ENCODE peak calls at places on chromosomes 12 and 14, in seven cellular contexts. One of them, this sample, is unnamed.

GRCh38 chr14:94572637-94573303 is 8.5 kb upstream of the SERPINA5 start:
- DNase-seq in hepatocyte: no peak
- DNase-seq in HCT116: no peak
- DNase-seq in DND-41: no peak
- DNase-seq in H9: no peak
- DNase-seq in GM23338: no peak
- DNase-seq in astrocyte: no peak
- DNase-seq in this sample: no peak

GRCh38 chr12:14952295-14952995 is 9.0 kb downstream of the ARHGDIB start:
- DNase-seq in hepatocyte: peak
- DNase-seq in GM23338: no peak
- DNase-seq in H9: no peak
- DNase-seq in HCT116: peak
- DNase-seq in astrocyte: peak
- DNase-seq in DND-41: peak
- DNase-seq in this sample: peak

GRCh38 chr14:99727096-99727870 is 43.2 kb downstream of the CYP46A1 start:
- DNase-seq in DND-41: no peak
- DNase-seq in astrocyte: no peak
- DNase-seq in HCT116: no peak
- DNase-seq in hepatocyte: no peak
- DNase-seq in H9: peak
- DNase-seq in GM23338: no peak
- DNase-seq in this sample: no peak

GRCh38 chr12:127809236-127809635 is 457.7 kb upstream of the TMEM132C start:
- DNase-seq in DND-41: no peak
- DNase-seq in H9: no peak
- DNase-seq in GM23338: no peak
- DNase-seq in hepatocyte: peak
- DNase-seq in astrocyte: peak
- DNase-seq in HCT116: no peak
- DNase-seq in this sample: no peak

GRCh38 chr12:107610030-107610859 is 75.4 kb upstream of the PWP1 start:
- DNase-seq in hepatocyte: peak
- DNase-seq in astrocyte: peak
- DNase-seq in H9: peak
- DNase-seq in GM23338: peak
- DNase-seq in HCT116: no peak
- DNase-seq in DND-41: peak
- DNase-seq in this sample: peak

GRCh38 chr14:65599375-65599774 is 186.8 kb downstream of the FUT8 start:
- DNase-seq in hepatocyte: no peak
- DNase-seq in HCT116: no peak
- DNase-seq in GM23338: no peak
- DNase-seq in H9: no peak
- DNase-seq in DND-41: no peak
- DNase-seq in astrocyte: peak
- DNase-seq in this sample: peak

GRCh38 chr14:55097894-55098560 is 31.0 kb upstream of the LGALS3 start:
- DNase-seq in DND-41: no peak
- DNase-seq in HCT116: no peak
- DNase-seq in hepatocyte: no peak
- DNase-seq in H9: no peak
- DNase-seq in GM23338: no peak
- DNase-seq in astrocyte: no peak
- DNase-seq in this sample: no peak

GRCh38 chr14:87457727-87458126 is 535.3 kb downstream of the GALC start:
- DNase-seq in astrocyte: no peak
- DNase-seq in DND-41: no peak
- DNase-seq in H9: no peak
- DNase-seq in HCT116: no peak
- DNase-seq in hepatocyte: no peak
- DNase-seq in GM23338: no peak
- DNase-seq in this sample: no peak

GRCh38 chr14:105856676-105857222 is 330.4 kb downstream of the TMEM121 start:
- DNase-seq in DND-41: no peak
- DNase-seq in astrocyte: no peak
- DNase-seq in H9: no peak
- DNase-seq in HCT116: no peak
- DNase-seq in hepatocyte: no peak
- DNase-seq in GM23338: no peak
- DNase-seq in this sample: no peak

GRCh38 chr12:6195665-6196535 is 4.3 kb upstream of the CD9 start:
- DNase-seq in HCT116: peak
- DNase-seq in astrocyte: peak
- DNase-seq in GM23338: peak
- DNase-seq in H9: peak
- DNase-seq in hepatocyte: peak
- DNase-seq in DND-41: peak
- DNase-seq in this sample: peak

GRCh38 chr12:82187595-82187994 is 170.6 kb downstream of the CCDC59 start:
- DNase-seq in DND-41: no peak
- DNase-seq in HCT116: no peak
- DNase-seq in GM23338: no peak
- DNase-seq in astrocyte: no peak
- DNase-seq in hepatocyte: no peak
- DNase-seq in H9: no peak
- DNase-seq in this sample: no peak

GRCh38 chr14:59197695-59198262 is 9.3 kb downstream of the DAAM1 start:
- DNase-seq in GM23338: no peak
- DNase-seq in HCT116: no peak
- DNase-seq in H9: no peak
- DNase-seq in hepatocyte: no peak
- DNase-seq in astrocyte: no peak
- DNase-seq in DND-41: no peak
- DNase-seq in this sample: peak

GRCh38 chr12:23186950-23187349 is 562.0 kb downstream of the ETNK1 start:
- DNase-seq in DND-41: no peak
- DNase-seq in HCT116: no peak
- DNase-seq in H9: no peak
- DNase-seq in astrocyte: no peak
- DNase-seq in hepatocyte: no peak
- DNase-seq in GM23338: no peak
- DNase-seq in this sample: no peak

GRCh38 chr12:54980341-54980740 is 4.2 kb downstream of the TESPA1 start:
- DNase-seq in HCT116: no peak
- DNase-seq in hepatocyte: no peak
- DNase-seq in astrocyte: no peak
- DNase-seq in GM23338: no peak
- DNase-seq in DND-41: peak
- DNase-seq in H9: no peak
- DNase-seq in this sample: no peak

GRCh38 chr12:112370156-112370555 is 12.1 kb downstream of the HECTD4 start:
- DNase-seq in astrocyte: no peak
- DNase-seq in HCT116: no peak
- DNase-seq in GM23338: no peak
- DNase-seq in DND-41: no peak
- DNase-seq in H9: no peak
- DNase-seq in hepatocyte: no peak
- DNase-seq in this sample: no peak

GRCh38 chr12:63668028-63668799 is at the start of gene DPY19L2:
- DNase-seq in hepatocyte: peak
- DNase-seq in HCT116: no peak
- DNase-seq in astrocyte: peak
- DNase-seq in GM23338: peak
- DNase-seq in H9: peak
- DNase-seq in DND-41: no peak
- DNase-seq in this sample: peak

GRCh38 chr12:6078378-6079083 is 45.9 kb downstream of the VWF start:
- DNase-seq in GM23338: no peak
- DNase-seq in astrocyte: peak
- DNase-seq in H9: no peak
- DNase-seq in HCT116: no peak
- DNase-seq in hepatocyte: no peak
- DNase-seq in DND-41: no peak
- DNase-seq in this sample: no peak

GRCh38 chr12:76879710-76880025 is 849 bp upstream of the CSRP2 start:
- DNase-seq in H9: no peak
- DNase-seq in astrocyte: no peak
- DNase-seq in hepatocyte: no peak
- DNase-seq in DND-41: no peak
- DNase-seq in HCT116: no peak
- DNase-seq in GM23338: no peak
- DNase-seq in this sample: no peak

GRCh38 chr14:104557766-104558165 is 21.8 kb upstream of the C14orf180 start:
- DNase-seq in DND-41: no peak
- DNase-seq in HCT116: no peak
- DNase-seq in GM23338: no peak
- DNase-seq in H9: no peak
- DNase-seq in astrocyte: no peak
- DNase-seq in hepatocyte: no peak
- DNase-seq in this sample: no peak

GRCh38 chr12:13147688-13148531 is 44.4 kb upstream of the GSG1 start:
- DNase-seq in hepatocyte: peak
- DNase-seq in H9: no peak
- DNase-seq in DND-41: no peak
- DNase-seq in astrocyte: no peak
- DNase-seq in GM23338: no peak
- DNase-seq in HCT116: no peak
- DNase-seq in this sample: no peak

GRCh38 chr14:105018414-105018813 is 2.5 kb downstream of the CDCA4 start:
- DNase-seq in GM23338: no peak
- DNase-seq in hepatocyte: no peak
- DNase-seq in astrocyte: no peak
- DNase-seq in DND-41: no peak
- DNase-seq in HCT116: no peak
- DNase-seq in H9: no peak
- DNase-seq in this sample: no peak

GRCh38 chr12:120156315-120157259 is 37.9 kb downstream of the GCN1 start:
- DNase-seq in DND-41: no peak
- DNase-seq in HCT116: no peak
- DNase-seq in GM23338: no peak
- DNase-seq in H9: no peak
- DNase-seq in hepatocyte: no peak
- DNase-seq in astrocyte: no peak
- DNase-seq in this sample: no peak
- H3K4me2 ChIP-seq in DND-41: no peak
- H3K4me2 ChIP-seq in HCT116: no peak
- H3K4me2 ChIP-seq in GM23338: no peak
- H3K4me2 ChIP-seq in H9: no peak
- H3K4me2 ChIP-seq in hepatocyte: no peak
- H3K4me2 ChIP-seq in astrocyte: no peak
- H3K4me2 ChIP-seq in this sample: no peak

DNA sequence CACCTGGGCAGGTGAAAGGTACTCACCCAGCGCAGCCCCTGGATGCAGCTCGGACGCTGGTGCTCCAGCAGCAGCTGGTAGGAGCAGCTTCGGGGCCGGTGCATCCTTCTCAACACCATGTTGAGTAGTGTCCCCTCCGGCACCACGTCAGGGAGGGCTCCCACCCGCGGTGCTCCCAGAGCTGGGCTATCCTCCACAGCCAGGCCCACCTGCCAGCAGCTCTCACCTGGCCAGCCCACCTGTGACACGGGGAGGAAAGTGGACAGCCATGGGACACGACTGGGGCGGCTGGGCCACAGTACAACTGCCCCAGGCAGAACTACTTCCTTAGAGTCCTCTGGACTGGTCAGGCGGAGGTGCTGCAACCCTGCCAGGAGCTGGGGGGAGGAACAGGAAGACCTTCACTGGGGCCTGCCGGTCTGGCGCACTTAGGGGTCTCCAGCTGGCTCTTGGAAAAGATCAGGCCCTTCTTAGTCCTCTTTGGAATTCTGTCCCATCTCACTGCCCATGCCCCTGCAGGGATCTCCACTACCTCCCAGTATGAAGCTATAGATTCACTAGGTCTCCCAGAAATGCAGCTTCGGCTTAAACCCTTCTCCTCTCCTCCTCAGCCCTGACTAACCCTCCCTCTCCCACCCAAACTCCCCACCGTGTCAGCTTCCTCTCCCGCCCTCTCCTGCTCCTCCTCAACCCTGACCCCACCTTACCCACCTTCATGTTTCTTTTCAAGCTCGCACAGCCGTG is 668 bp downstream of the RAPGEF3 start:
- DNase-seq in HCT116: no peak
- DNase-seq in GM23338: no peak
- DNase-seq in DND-41: peak
- DNase-seq in astrocyte: no peak
- DNase-seq in H9: peak
- DNase-seq in hepatocyte: no peak
- DNase-seq in this sample: peak
- H3K4me2 ChIP-seq in HCT116: peak
- H3K4me2 ChIP-seq in GM23338: peak
- H3K4me2 ChIP-seq in DND-41: peak
- H3K4me2 ChIP-seq in astrocyte: peak
- H3K4me2 ChIP-seq in H9: peak
- H3K4me2 ChIP-seq in hepatocyte: peak
- H3K4me2 ChIP-seq in this sample: peak

DNA sequence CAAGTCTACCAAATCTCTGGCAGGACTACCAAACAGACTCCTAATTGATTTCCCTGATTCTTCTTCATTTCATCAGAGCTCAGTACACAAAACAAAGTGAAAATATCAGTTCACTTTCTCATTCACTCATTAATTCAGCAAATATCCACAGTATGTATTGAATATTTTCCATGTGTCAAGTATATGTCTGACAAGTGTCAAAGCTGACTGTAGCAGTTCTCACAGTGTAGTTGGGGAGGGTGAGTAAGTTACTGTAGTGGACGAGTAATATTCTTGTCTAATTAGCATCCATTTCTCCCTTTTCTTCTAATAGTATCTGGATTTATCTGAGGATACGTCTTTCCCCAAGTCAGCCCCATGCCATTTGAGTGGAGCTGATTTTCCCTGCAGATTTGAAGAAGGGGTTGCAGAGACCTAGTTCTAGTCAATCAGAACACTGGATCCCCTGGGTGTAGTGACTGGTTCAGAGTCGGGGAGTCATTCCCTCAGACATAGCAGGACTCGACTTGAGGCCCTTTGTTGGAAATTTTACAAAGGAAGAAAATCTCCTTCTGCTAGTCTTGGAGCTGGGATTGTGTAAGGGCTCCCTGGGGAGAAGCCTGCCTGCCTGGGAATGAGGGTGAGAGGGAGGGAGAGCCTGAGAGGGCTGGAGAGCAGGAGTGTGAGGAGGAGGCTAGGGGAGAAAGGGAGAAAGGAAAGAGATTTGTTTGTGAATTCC is 51.4 kb downstream of the GRIP1 start:
- DNase-seq in HCT116: no peak
- DNase-seq in DND-41: no peak
- DNase-seq in astrocyte: no peak
- DNase-seq in GM23338: no peak
- DNase-seq in H9: no peak
- DNase-seq in hepatocyte: no peak
- DNase-seq in this sample: no peak
- H3K4me2 ChIP-seq in HCT116: no peak
- H3K4me2 ChIP-seq in DND-41: no peak
- H3K4me2 ChIP-seq in astrocyte: no peak
- H3K4me2 ChIP-seq in GM23338: no peak
- H3K4me2 ChIP-seq in H9: no peak
- H3K4me2 ChIP-seq in hepatocyte: no peak
- H3K4me2 ChIP-seq in this sample: no peak

DNA sequence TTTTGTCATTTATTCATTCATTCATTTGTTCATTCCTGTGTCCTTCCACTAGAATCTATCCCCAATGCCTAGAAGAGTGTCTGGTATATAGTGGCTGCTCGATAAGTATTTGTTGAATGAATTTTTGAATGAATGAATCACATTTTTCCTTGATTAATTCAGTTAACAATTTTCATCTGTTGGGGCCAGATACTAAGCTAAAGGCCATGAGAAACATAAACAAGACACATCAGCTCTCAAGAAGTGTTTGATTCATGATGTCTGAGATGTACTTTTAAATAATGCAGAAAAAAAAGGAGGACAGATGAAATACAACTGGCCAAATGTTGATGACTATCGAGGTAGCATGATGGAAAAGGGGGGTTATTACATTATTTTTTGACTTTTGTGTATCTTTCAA is 48.1 kb upstream of the TMED10 start:
- DNase-seq in astrocyte: no peak
- DNase-seq in DND-41: no peak
- DNase-seq in hepatocyte: no peak
- DNase-seq in GM23338: no peak
- DNase-seq in H9: no peak
- DNase-seq in HCT116: no peak
- DNase-seq in this sample: no peak
- H3K4me2 ChIP-seq in astrocyte: no peak
- H3K4me2 ChIP-seq in DND-41: no peak
- H3K4me2 ChIP-seq in hepatocyte: no peak
- H3K4me2 ChIP-seq in GM23338: no peak
- H3K4me2 ChIP-seq in H9: no peak
- H3K4me2 ChIP-seq in HCT116: no peak
- H3K4me2 ChIP-seq in this sample: no peak